ENCODE peak calls at places on chromosome 20, in eight cellular contexts. H is RWPE2, N is stomach, F is SK-N-SH, V is tibial nerve, W is Peyer's patch, Q is hepatocyte, Z is right lobe of liver. L is an unnamed sample. For H3K27me3 and H3K9me3, the result is how much of the 10 kb centered on the place peaks cover.

GRCh38 chr20:35252037-35252461 is 25.6 kb downstream of the MMP24 start:
- DNase-seq in H (no peak), F (no peak), N (no peak), W (no peak), Q (no peak), Z (no peak), V (no peak), L (no peak)

GRCh38 chr20:57435498-57436222 is 44.5 kb downstream of the RBM38 start:
- DNase-seq in F (no peak), N (peak), Q (no peak), V (peak), W (peak), H (peak), Z (peak), L (no peak)

GRCh38 chr20:15220009-15220656 is 882.7 kb upstream of the FLRT3 start:
- DNase-seq in F (no peak), W (no peak), H (no peak), Z (no peak), V (no peak), Q (no peak), N (no peak), L (no peak)

GRCh38 chr20:25258463-25258805 is 10.5 kb downstream of the PYGB start:
- DNase-seq in N (no peak), F (no peak), H (no peak), Z (no peak), V (no peak), Q (no peak), W (no peak), L (no peak)

GRCh38 chr20:45918182-45918737 is 6.3 kb upstream of the PLTP start:
- DNase-seq in W (no peak), N (no peak), H (no peak), F (no peak), Z (no peak), Q (peak), V (no peak), L (no peak)

GRCh38 chr20:11796041-11796440 is 121.7 kb upstream of the BTBD3 start:
- DNase-seq in F (no peak), N (no peak), W (no peak), V (no peak), H (no peak), Q (no peak), Z (no peak), L (no peak)

GRCh38 chr20:17859616-17860232 is 108.9 kb downstream of the SNX5 start:
- DNase-seq in V (no peak), H (no peak), W (no peak), Q (no peak), F (no peak), Z (peak), N (no peak), L (no peak)

GRCh38 chr20:49615401-49616153 is 47.6 kb upstream of the PTGIS start:
- DNase-seq in H (no peak), V (no peak), W (peak), F (no peak), Q (no peak), N (peak), Z (peak), L (peak)

GRCh38 chr20:46523696-46524328 is 10.5 kb upstream of the ZNF334 start:
- DNase-seq in V (no peak), Z (no peak), F (no peak), N (no peak), W (no peak), Q (peak), H (no peak), L (no peak)

GRCh38 chr20:37755665-37756064 is 61.8 kb downstream of the CTNNBL1 start:
- DNase-seq in Q (peak), W (no peak), F (peak), H (no peak), Z (no peak), V (no peak), N (no peak), L (no peak)

GRCh38 chr20:7974785-7975435 is 34.7 kb upstream of the HAO1 start:
- DNase-seq in W (no peak), Q (no peak), F (no peak), Z (peak), V (no peak), H (no peak), N (no peak), L (no peak)

GRCh38 chr20:37379967-37380828 is 34.3 kb downstream of the SRC start:
- DNase-seq in Q (peak), Z (peak), H (peak), W (peak), N (no peak), V (no peak), F (peak), L (no peak)

GRCh38 chr20:35181731-35182130 is 9.9 kb downstream of the PROCR start:
- DNase-seq in F (no peak), Z (no peak), W (no peak), N (no peak), Q (no peak), V (no peak), H (no peak), L (no peak)

GRCh38 chr20:32227316-32227715 is 19.6 kb downstream of the POFUT1 start:
- DNase-seq in Z (no peak), W (no peak), V (no peak), F (no peak), H (no peak), N (peak), Q (peak), L (no peak)

GRCh38 chr20:63606701-63607100 is 20.2 kb downstream of the GMEB2 start:
- DNase-seq in Z (no peak), V (no peak), H (peak), N (no peak), W (no peak), Q (no peak), F (no peak), L (no peak)

GRCh38 chr20:8267009-8267408 is 134.9 kb downstream of the PLCB1 start:
- DNase-seq in V (no peak), W (no peak), F (no peak), H (no peak), Q (no peak), N (no peak), Z (no peak), L (no peak)

GRCh38 chr20:45368221-45368980 is 5.4 kb downstream of the SYS1 start:
- DNase-seq in V (no peak), F (no peak), H (no peak), Q (no peak), W (no peak), Z (peak), N (no peak), L (no peak)

GRCh38 chr20:7579888-7580287 is 360.4 kb downstream of the HAO1 start:
- DNase-seq in N (no peak), W (no peak), F (no peak), Q (no peak), Z (no peak), H (no peak), V (no peak), L (no peak)

GRCh38 chr20:8860011-8860495 is 208.8 kb upstream of the PLCB4 start:
- DNase-seq in V (no peak), H (no peak), F (no peak), N (no peak), Z (no peak), W (no peak), Q (no peak), L (no peak)

GRCh38 chr20:19017104-19017690 is 195.2 kb upstream of the SLC24A3 start:
- DNase-seq in N (no peak), V (no peak), W (no peak), H (no peak), F (no peak), Q (no peak), Z (no peak), L (no peak)

GRCh38 chr20:43946206-43946491 is 31.5 kb downstream of the TOX2 start:
- DNase-seq in H (no peak), V (no peak), N (no peak), F (no peak), W (no peak), Q (no peak), Z (no peak), L (no peak)

GRCh38 chr20:36483919-36484808 is 57.2 kb upstream of the MYL9 start:
- DNase-seq in N (peak), Q (no peak), F (peak), H (no peak), Z (no peak), V (no peak), W (no peak), L (peak)

GRCh38 chr20:52731086-52731485 is 241.1 kb upstream of the TSHZ2 start:
- DNase-seq in W (no peak), Q (peak), V (no peak), N (peak), H (no peak), Z (no peak), F (no peak), L (no peak)

GRCh38 chr20:39516964-39517363 is 554.8 kb downstream of the DHX35 start:
- DNase-seq in V (no peak), F (no peak), H (no peak), Q (no peak), Z (no peak), N (no peak), W (no peak), L (no peak)

GRCh38 chr20:45963059-45964011 is 8.7 kb downstream of the ZNF335 start:
- DNase-seq in Z (peak), F (peak), V (no peak), N (no peak), Q (peak), W (peak), H (peak), L (no peak)

GRCh38 chr20:12591949-12592470 is 416.8 kb upstream of the SPTLC3 start:
- DNase-seq in W (no peak), Q (no peak), Z (no peak), F (no peak), V (no peak), H (no peak), N (no peak), L (no peak)

GRCh38 chr20:60953311-60953710 is 298.8 kb upstream of the CDH4 start:
- DNase-seq in W (no peak), Q (no peak), F (no peak), V (no peak), H (peak), Z (no peak), N (no peak), L (no peak)
- H3K27me3 ChIP-seq in W (under half), Q (under half), F (under half), V (under half), H (half or more), Z (under half), N (under half), L (under half)

DNA sequence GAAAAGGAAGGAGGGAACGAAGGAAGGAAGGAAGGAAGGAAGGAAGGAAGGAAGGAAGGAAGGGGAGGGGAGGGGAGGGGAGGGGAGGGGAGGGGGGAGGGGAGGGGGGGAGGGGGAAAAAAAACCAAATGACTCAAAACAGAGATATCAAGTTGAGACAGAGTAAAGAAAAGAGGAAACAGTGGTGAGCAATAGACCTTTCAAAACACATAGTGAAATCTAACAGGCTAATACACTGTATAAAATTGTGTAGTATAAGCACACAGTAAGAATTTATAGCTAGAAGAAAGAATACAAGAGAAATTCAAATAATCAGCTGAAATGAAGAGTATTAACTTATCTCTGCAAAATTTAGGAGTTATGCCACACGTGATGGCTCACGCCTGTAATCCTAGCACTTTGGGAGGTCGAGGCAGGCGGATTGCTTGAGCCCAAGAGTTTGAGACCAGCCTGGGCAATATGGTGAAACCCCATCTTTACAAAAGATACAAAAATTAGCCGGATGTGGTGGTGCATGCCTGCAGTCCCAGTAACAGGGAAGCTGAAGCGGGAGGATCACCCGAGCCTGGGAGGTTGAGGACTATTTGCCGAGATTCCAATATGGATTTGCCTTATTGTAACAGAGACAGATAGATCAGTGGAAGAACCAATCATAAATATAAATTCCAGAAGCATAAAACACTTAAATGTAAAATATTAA is 123.2 kb downstream of the PRND start:
- DNase-seq in Q (no peak), V (no peak), W (no peak), F (no peak), H (no peak), Z (peak), N (no peak), L (no peak)
- H3K4me3 ChIP-seq in Q (no peak), V (no peak), W (no peak), F (no peak), H (no peak), Z (no peak), N (no peak), L (no peak)

GRCh38 chr20:30599990-30600389 is 657.5 kb upstream of the DEFB115 start:
- DNase-seq in W (no peak), Z (no peak), V (no peak), F (no peak), H (peak), Q (no peak), N (no peak), L (no peak)
- H3K9me3 ChIP-seq in W (under half), Z (under half), V (under half), F (under half), H (under half), Q (under half), N (under half), L (under half)

DNA sequence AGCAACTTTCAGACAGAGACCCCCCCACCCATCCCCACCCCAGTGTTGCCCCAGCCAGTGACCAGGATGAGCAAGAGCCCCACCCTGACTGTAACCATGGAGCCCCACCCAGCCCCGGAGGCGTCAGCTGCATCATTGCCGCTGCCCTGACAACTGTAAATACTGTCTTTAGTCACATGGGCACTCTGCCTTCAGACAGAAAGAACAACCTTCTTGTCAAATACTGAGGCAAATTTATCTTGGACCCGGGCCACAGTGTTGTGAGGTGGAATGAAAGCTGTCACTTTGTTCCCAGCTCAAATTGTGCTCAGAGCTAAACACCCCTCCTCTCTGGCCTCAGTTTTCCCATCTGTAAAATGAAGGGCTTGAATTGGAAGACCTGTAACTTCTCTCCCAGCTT is 23.8 kb downstream of the MOCS3 start:
- DNase-seq in N (peak), H (peak), Z (no peak), V (no peak), Q (peak), F (no peak), W (peak), L (peak)
- H3K27me3 ChIP-seq in N (under half), H (under half), Z (under half), V (under half), Q (under half), F (under half), W (under half), L (under half)

GRCh38 chr20:3900187-3900604 is 11.0 kb downstream of the PANK2 start:
- DNase-seq in Z (no peak), Q (no peak), N (no peak), H (no peak), W (no peak), V (no peak), F (no peak), L (no peak)

GRCh38 chr20:3902446-3902845 is 13.3 kb downstream of the PANK2 start:
- DNase-seq in F (no peak), V (no peak), N (no peak), Q (no peak), W (no peak), H (no peak), Z (no peak), L (no peak)

GRCh38 chr20:3898639-3899038 is 9.5 kb downstream of the PANK2 start:
- DNase-seq in W (no peak), N (no peak), Q (no peak), H (no peak), V (no peak), Z (no peak), F (no peak), L (no peak)

GRCh38 chr20:3902041-3902440 is 12.9 kb downstream of the PANK2 start:
- DNase-seq in V (no peak), H (no peak), F (no peak), Q (no peak), N (no peak), W (no peak), Z (no peak), L (no peak)

DNA sequence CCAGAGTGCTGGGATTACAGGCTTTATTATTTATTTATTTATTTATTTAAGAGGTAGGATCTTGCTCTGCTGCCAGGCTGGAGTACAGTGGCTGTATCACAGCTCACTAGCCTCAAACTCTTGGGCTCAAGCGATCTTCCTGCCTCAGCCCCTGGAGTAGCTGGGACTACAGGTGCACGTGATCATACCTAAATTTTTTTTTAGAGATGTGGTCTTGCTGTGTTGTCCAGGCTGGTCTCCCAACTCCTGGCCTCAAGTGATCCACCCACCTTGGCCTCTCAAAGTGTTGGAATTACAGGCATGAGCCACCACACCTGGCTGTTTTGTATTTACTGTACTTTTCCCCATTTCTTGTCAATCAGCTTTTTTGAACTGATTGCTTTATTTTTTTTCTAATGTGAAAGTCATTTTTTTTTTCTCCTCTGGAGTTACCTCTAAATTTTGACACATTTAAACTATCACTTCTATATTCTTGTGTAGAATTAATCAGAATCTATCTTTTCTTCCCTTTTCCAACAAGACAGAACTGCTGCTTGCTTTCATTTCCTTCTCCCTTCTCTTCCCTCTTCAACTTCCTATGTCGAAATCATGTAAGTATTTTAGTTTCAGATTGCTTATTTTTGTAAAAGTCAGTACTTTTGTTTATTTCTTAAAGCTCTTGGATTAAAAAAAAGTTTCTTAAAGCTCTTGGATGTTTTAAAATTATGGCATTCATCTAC is 12.0 kb downstream of the PANK2 start:
- DNase-seq in F (no peak), Z (no peak), W (no peak), Q (no peak), V (no peak), H (no peak), N (no peak), L (no peak)
- H3K4me3 ChIP-seq in F (no peak), Z (no peak), W (no peak), Q (no peak), V (no peak), H (no peak), N (no peak), L (no peak)

DNA sequence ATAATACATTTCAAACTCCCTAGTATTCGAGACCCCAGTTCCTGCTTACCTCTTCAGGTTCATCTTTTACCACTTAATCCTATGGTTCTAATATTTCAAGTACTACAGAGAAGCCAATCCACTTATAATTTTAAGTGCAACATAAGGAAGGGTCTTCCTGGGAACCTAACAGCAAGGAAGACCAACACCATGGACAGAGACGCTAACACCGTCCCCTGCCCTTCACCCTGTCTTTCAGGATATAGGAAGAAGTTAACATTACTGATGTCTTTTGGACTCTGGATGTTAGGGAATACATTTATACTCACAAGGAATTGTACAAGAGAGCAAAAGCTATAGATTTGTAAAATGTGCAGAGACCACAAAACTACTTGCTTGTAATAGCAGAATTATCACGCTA is 565.0 kb upstream of the CHD6 start:
- DNase-seq in Q (no peak), W (no peak), V (no peak), H (no peak), Z (no peak), N (no peak), F (no peak), L (no peak)
- H3K9me3 ChIP-seq in Q (under half), W (under half), V (under half), H (under half), Z (under half), N (under half), F (under half), L (under half)

L was measured in MG63.